ENCODE peak calls at places on chromosomes 12 and 14, in six cellular contexts. X, B, A, J, N and D are unnamed samples.

GRCh38 chr12:113089839-113090238 is 33.3 kb downstream of the DTX1 start:
- DNase-seq in J (no peak), N (no peak), X (no peak), A (no peak), B (no peak), D (no peak)

GRCh38 chr12:128131955-128132354 is 135.0 kb upstream of the TMEM132C start:
- DNase-seq in X (no peak), B (no peak), N (no peak), A (no peak), J (no peak), D (no peak)

GRCh38 chr12:117521327-117521726 is 159.9 kb upstream of the NOS1 start:
- DNase-seq in N (no peak), X (no peak), J (no peak), B (no peak), A (no peak), D (no peak)

GRCh38 chr12:127065595-127065994 is 1201.4 kb upstream of the TMEM132C start:
- DNase-seq in A (no peak), X (no peak), B (no peak), J (no peak), N (no peak), D (no peak)

GRCh38 chr14:101426466-101426865 is 134.8 kb upstream of the DIO3 start:
- DNase-seq in N (no peak), J (no peak), X (no peak), B (no peak), A (no peak), D (no peak)

GRCh38 chr12:124191024-124191359 is 103.9 kb upstream of the RFLNA start:
- DNase-seq in X (peak), N (no peak), A (no peak), B (no peak), J (no peak), D (peak)

GRCh38 chr12:53561590-53561953 is 54.3 kb upstream of the NPFF start:
- DNase-seq in X (no peak), N (no peak), J (no peak), B (no peak), A (no peak), D (no peak)

GRCh38 chr14:59849371-59850130 is 21.0 kb downstream of the RTN1 start:
- DNase-seq in B (no peak), X (no peak), A (no peak), N (no peak), J (no peak), D (no peak)

GRCh38 chr12:1886396-1887008 is 31.9 kb downstream of the CACNA2D4 start:
- DNase-seq in B (no peak), J (no peak), N (no peak), X (no peak), A (no peak), D (no peak)

GRCh38 chr14:103463149-103463548 is 59.5 kb downstream of the CKB start:
- DNase-seq in X (no peak), J (no peak), N (no peak), A (no peak), B (no peak), D (no peak)

GRCh38 chr14:24693941-24694507 is 60.0 kb upstream of the GZMB start:
- DNase-seq in J (no peak), X (no peak), B (no peak), A (no peak), N (no peak), D (no peak)

GRCh38 chr12:2017724-2018337 is 13.6 kb upstream of the DCP1B start:
- DNase-seq in J (no peak), X (no peak), B (no peak), N (no peak), A (no peak), D (no peak)

GRCh38 chr12:120920178-120920577 is 16.0 kb upstream of the SPPL3 start:
- DNase-seq in X (no peak), A (no peak), B (no peak), J (no peak), N (no peak), D (no peak)

GRCh38 chr14:93944348-93945069 is 17.4 kb downstream of the FAM181A start:
- DNase-seq in N (no peak), B (no peak), J (no peak), A (no peak), X (no peak), D (peak)

GRCh38 chr14:73476451-73476905 is 14.3 kb upstream of the RIOX1 start:
- DNase-seq in B (no peak), X (no peak), J (no peak), N (no peak), A (peak), D (no peak)

GRCh38 chr14:58332514-58332913 is 34.2 kb downstream of the ARID4A start:
- DNase-seq in J (no peak), X (no peak), A (no peak), B (no peak), N (no peak), D (no peak)

GRCh38 chr12:69284131-69284530 is 44.8 kb downstream of the CPSF6 start:
- DNase-seq in J (peak), B (peak), X (peak), N (peak), A (peak), D (peak)

GRCh38 chr14:96167224-96168148 is 37.2 kb upstream of the BDKRB2 start:
- DNase-seq in N (no peak), A (peak), J (no peak), B (peak), X (no peak), D (no peak)

GRCh38 chr12:55624056-55624455 is 12.6 kb upstream of the OR10P1 start:
- DNase-seq in B (no peak), A (no peak), J (no peak), N (no peak), X (no peak), D (no peak)

GRCh38 chr12:15220961-15221885 is at the start of gene RERG:
- DNase-seq in X (peak), J (peak), B (peak), N (peak), A (peak), D (peak)

GRCh38 chr12:66241061-66242043 is 52.3 kb downstream of the IRAK3 start:
- DNase-seq in X (no peak), A (no peak), B (no peak), N (no peak), J (no peak), D (no peak)

GRCh38 chr12:115375188-115375991 is 691.4 kb upstream of the TBX3 start:
- DNase-seq in N (no peak), J (no peak), B (no peak), X (no peak), A (no peak), D (no peak)

GRCh38 chr14:36661506-36662257 is at the start of gene PAX9:
- DNase-seq in N (no peak), J (peak), A (no peak), B (peak), X (peak), D (peak)

GRCh38 chr14:68950111-68950510 is 29.0 kb downstream of the ACTN1 start:
- DNase-seq in J (no peak), A (no peak), B (no peak), N (no peak), X (no peak), D (no peak)

GRCh38 chr14:54715811-54716210 is 148.9 kb downstream of the SAMD4A start:
- DNase-seq in A (no peak), X (no peak), B (no peak), J (no peak), N (no peak), D (no peak)

GRCh38 chr12:110022980-110023633 is 23.9 kb downstream of the ANKRD13A start:
- DNase-seq in A (no peak), B (no peak), N (no peak), X (no peak), J (no peak), D (no peak)

GRCh38 chr12:101891462-101891971 is 14.1 kb downstream of the DRAM1 start:
- DNase-seq in A (peak), X (no peak), N (no peak), J (peak), B (no peak), D (no peak)

GRCh38 chr12:69415471-69416275 is 54.5 kb upstream of the FRS2 start:
- DNase-seq in A (peak), X (peak), B (no peak), N (peak), J (peak), D (peak)

GRCh38 chr12:123805119-123805518 is 43.0 kb downstream of the DNAH10 start:
- DNase-seq in J (no peak), A (no peak), X (no peak), B (no peak), N (no peak), D (no peak)

GRCh38 chr12:10065241-10065640 is 33.5 kb downstream of the CLEC1A start:
- DNase-seq in N (no peak), A (no peak), X (no peak), B (no peak), J (no peak), D (no peak)

GRCh38 chr12:15706010-15706676 is 83.0 kb downstream of the EPS8 start:
- DNase-seq in X (no peak), N (no peak), J (peak), A (no peak), B (no peak), D (no peak)

GRCh38 chr14:51521764-51522163 is 129.9 kb upstream of the FRMD6 start:
- DNase-seq in J (no peak), N (no peak), B (no peak), X (no peak), A (no peak), D (no peak)

GRCh38 chr14:20415723-20416622 is 2.7 kb upstream of the TEP1 start:
- DNase-seq in J (no peak), X (peak), A (no peak), N (no peak), B (no peak), D (peak)

GRCh38 chr14:70897475-70897874 is 9.8 kb upstream of the PCNX1 start:
- DNase-seq in N (no peak), J (no peak), B (no peak), X (no peak), A (no peak), D (no peak)

GRCh38 chr14:100369019-100369418 is 45.9 kb downstream of the SLC25A47 start:
- DNase-seq in A (no peak), B (no peak), J (no peak), N (no peak), X (no peak), D (no peak)

GRCh38 chr12:108000111-108000510 is 129.0 kb upstream of the WSCD2 start:
- DNase-seq in A (no peak), N (no peak), X (no peak), J (no peak), B (no peak), D (no peak)

GRCh38 chr12:94458882-94459772 is 540 bp downstream of the CEP83 start:
- DNase-seq in J (no peak), N (no peak), B (no peak), A (no peak), X (peak), D (peak)

GRCh38 chr14:99422220-99423010 is 58.2 kb downstream of the SETD3 start:
- DNase-seq in X (no peak), B (no peak), J (no peak), A (no peak), N (no peak), D (no peak)

GRCh38 chr14:97917169-97917568 is 1120.0 kb downstream of the VRK1 start:
- DNase-seq in X (no peak), A (no peak), N (no peak), B (peak), J (no peak), D (no peak)

GRCh38 chr12:111368684-111369495 is at the start of gene PHETA1:
- DNase-seq in N (peak), A (peak), B (peak), J (peak), X (peak), D (peak)
- TF ChIP-seq EP300 in N (no peak), A (no peak), B (no peak), J (no peak), X (no peak), D (peak)

DNA sequence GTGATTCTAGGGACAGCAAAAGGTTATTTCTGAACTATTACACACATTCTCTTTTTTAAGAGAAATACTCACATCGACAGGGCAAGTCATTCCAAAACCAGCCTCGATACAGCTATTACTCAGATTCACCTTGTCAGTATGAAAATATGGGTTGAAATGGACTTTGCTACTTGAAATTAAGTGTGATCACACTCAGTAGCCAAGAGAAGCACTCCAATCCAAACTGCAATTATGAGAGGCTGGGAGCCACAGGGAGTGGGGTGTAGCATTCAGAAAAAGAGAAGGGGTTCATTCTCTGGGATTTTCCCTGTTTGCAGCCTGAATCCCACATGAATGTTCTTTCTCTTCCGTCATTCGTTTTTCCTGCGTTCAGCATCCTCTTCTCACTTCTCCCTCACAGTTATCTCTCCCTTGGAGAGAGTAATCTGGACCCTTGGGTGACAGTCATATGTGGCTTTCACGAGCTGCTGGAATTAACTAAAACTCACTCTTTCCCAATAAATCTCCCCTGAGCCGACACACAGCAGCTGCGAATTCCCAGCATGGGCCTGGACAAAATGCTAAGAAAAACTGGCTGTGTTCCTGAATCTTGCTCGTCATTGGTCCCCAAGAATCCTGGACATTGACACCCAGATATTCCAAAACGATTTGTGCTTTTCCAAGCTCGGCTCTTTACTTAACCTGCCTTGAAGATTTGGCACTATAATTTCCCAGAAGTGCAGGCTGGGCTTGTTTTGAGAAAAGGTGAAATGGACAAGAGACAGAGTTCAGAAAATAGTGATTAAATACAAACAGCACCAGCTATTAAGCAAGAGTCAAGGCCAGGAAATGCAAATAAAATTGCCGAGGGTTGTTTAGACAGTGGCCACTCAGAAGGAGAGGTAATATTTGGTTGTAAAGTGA is 199.5 kb upstream of the PLEKHG7 start:
- DNase-seq in B (no peak), J (no peak), X (no peak), A (peak), N (peak), D (no peak)
- TF ChIP-seq EP300 in B (no peak), J (no peak), X (no peak), A (no peak), N (no peak), D (no peak)

GRCh38 chr14:104973215-104974145 is 4.7 kb downstream of the AHNAK2 start:
- DNase-seq in B (peak), J (peak), X (no peak), A (peak), N (peak), D (no peak)
- TF ChIP-seq EP300 in B (no peak), J (no peak), X (no peak), A (peak), N (no peak), D (no peak)

DNA sequence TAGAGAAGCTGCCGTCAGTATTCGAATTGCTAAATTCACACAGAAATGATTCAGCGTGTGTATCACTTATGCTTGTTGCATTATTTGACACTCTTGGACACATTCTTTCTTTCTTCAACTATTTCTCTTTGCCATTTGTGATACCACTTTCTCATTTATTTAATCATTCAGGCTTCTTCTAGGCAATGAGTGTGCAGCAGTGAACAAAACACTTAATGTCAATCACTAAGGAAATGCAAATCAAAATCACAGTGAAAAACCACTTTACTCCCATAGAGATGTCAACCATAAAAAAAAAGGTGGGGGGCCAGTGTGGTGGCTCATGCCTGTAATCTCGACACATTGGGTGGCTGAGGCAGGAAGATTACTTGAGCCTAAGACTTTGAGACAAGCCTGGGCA is 214.6 kb downstream of the FLRT2 start:
- DNase-seq in B (no peak), X (no peak), A (no peak), J (no peak), N (no peak), D (no peak)
- TF ChIP-seq EP300 in B (no peak), X (no peak), A (no peak), J (no peak), N (no peak), D (no peak)

GRCh38 chr12:129723260-129723659 is 180.6 kb downstream of the TMEM132D start:
- DNase-seq in X (no peak), N (no peak), A (no peak), J (no peak), B (no peak), D (no peak)

GRCh38 chr12:129727100-129727499 is 176.7 kb downstream of the TMEM132D start:
- DNase-seq in J (no peak), A (no peak), B (no peak), X (no peak), N (no peak), D (no peak)

DNA sequence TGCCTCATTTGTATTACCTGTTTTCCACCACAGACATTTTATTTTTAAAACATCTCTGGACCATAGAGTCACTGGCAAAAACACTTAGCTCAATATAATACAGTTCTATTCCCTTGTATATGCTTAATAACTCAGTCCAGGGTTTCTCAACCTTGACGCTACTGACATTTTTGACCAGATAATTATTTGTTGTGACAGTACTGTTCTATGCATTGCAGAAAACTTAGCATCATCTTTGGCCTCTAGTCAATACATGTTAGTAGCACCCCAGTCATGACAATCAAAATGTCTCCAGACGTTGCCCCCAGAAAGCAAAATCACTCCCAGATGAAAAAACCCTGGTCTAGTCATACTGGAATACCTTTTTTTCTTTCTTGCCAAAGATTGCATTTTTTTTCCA is 174.7 kb downstream of the TMEM132D start:
- DNase-seq in J (no peak), A (no peak), X (no peak), N (no peak), B (no peak), D (no peak)
- TF ChIP-seq EP300 in J (no peak), A (no peak), X (no peak), N (no peak), B (no peak), D (no peak)

GRCh38 chr12:3196488-3196887 is 119.3 kb downstream of the TSPAN9 start:
- DNase-seq in B (no peak), X (no peak), N (no peak), J (no peak), A (no peak), D (no peak)
- TF ChIP-seq EP300 in B (no peak), X (no peak), N (no peak), J (no peak), A (no peak), D (no peak)

DNA sequence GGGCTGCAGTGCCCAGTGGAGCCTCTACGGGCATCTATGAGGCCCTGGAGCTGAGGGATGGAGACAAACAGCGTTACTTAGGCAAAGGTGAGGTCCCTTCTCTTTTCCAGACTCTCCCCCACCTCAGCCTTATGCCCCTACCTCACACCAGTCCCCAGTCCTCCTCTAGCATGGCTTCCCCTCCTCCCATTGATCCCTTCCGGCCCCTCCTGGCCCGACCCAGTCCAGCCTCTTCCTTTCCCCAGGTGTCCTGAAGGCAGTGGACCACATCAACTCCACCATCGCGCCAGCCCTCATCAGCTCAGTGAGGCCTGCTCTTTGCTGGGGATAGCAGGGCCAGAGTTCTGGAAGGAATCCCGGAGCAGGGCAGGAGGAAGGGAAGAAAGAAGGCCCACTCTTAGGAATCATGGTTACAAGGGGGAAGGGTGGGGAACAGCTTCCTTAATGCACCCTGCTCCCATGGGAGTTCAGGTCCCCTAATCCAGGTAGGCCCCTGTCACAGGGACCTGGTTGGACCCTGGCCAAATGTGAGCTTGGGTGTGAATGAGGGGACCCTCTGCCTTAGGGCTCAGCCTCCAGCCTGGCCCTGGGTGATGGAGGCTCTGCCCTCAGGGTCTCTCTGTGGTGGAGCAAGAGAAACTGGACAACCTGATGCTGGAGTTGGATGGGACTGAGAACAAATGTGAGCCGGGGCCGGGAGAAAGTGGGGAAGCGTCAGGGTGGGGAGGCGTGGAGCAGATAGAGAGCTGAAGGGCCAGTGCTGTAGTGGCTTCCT is 2.2 kb downstream of the ENO2 start:
- DNase-seq in J (no peak), A (peak), B (no peak), N (no peak), X (no peak), D (no peak)
- TF ChIP-seq EP300 in J (no peak), A (no peak), B (no peak), N (no peak), X (no peak), D (no peak)